ENCODE peak calls at places on chromosomes 4 and X, in nine cellular contexts. One of them, this sample, is unnamed.

GRCh38 chrX:116238866-116239265 is 68.3 kb downstream of the AGTR2 start:
- DNase-seq in EL: no peak
- DNase-seq in NCI-H2171 treated with DMSO at 0.1 percent for 48 hours: no peak
- DNase-seq in smooth muscle cell of the brain vasculature: no peak
- DNase-seq in NCI-H510A: no peak
- DNase-seq in stimulated activated CD4-positive, alpha-beta T cell treated with anti-CD3 and anti-CD28 coated beads, TNF-alpha, amount 100 ng/mL, for 4 hours: no peak
- DNase-seq in activated CD8-positive, alpha-beta T cell treated with anti-CD3 and anti-CD28 coated beads for 36 hours: no peak
- DNase-seq in NCI-H1417: no peak
- DNase-seq in GM10248: no peak
- DNase-seq in this sample: no peak

GRCh38 chr4:53478671-53479456 is 101.4 kb downstream of the FIP1L1 start:
- DNase-seq in GM10248: no peak
- DNase-seq in NCI-H1417: no peak
- DNase-seq in EL: peak
- DNase-seq in activated CD8-positive, alpha-beta T cell treated with anti-CD3 and anti-CD28 coated beads for 36 hours: no peak
- DNase-seq in smooth muscle cell of the brain vasculature: no peak
- DNase-seq in NCI-H510A: no peak
- DNase-seq in NCI-H2171 treated with DMSO at 0.1 percent for 48 hours: no peak
- DNase-seq in stimulated activated CD4-positive, alpha-beta T cell treated with anti-CD3 and anti-CD28 coated beads, TNF-alpha, amount 100 ng/mL, for 4 hours: no peak
- DNase-seq in this sample: peak

GRCh38 chrX:10158279-10158939 is 1.6 kb downstream of the CLCN4 start:
- DNase-seq in activated CD8-positive, alpha-beta T cell treated with anti-CD3 and anti-CD28 coated beads for 36 hours: peak
- DNase-seq in GM10248: peak
- DNase-seq in NCI-H510A: peak
- DNase-seq in EL: no peak
- DNase-seq in stimulated activated CD4-positive, alpha-beta T cell treated with anti-CD3 and anti-CD28 coated beads, TNF-alpha, amount 100 ng/mL, for 4 hours: no peak
- DNase-seq in smooth muscle cell of the brain vasculature: no peak
- DNase-seq in NCI-H1417: peak
- DNase-seq in NCI-H2171 treated with DMSO at 0.1 percent for 48 hours: peak
- DNase-seq in this sample: no peak

GRCh38 chr4:155510771-155511170 is 134.0 kb upstream of the MAP9 start:
- DNase-seq in activated CD8-positive, alpha-beta T cell treated with anti-CD3 and anti-CD28 coated beads for 36 hours: no peak
- DNase-seq in NCI-H2171 treated with DMSO at 0.1 percent for 48 hours: no peak
- DNase-seq in EL: no peak
- DNase-seq in NCI-H1417: no peak
- DNase-seq in NCI-H510A: no peak
- DNase-seq in smooth muscle cell of the brain vasculature: no peak
- DNase-seq in GM10248: no peak
- DNase-seq in stimulated activated CD4-positive, alpha-beta T cell treated with anti-CD3 and anti-CD28 coated beads, TNF-alpha, amount 100 ng/mL, for 4 hours: no peak
- DNase-seq in this sample: no peak

GRCh38 chrX:133380882-133381619 is 34.2 kb downstream of the GPC4 start:
- DNase-seq in NCI-H510A: no peak
- DNase-seq in NCI-H2171 treated with DMSO at 0.1 percent for 48 hours: no peak
- DNase-seq in NCI-H1417: no peak
- DNase-seq in stimulated activated CD4-positive, alpha-beta T cell treated with anti-CD3 and anti-CD28 coated beads, TNF-alpha, amount 100 ng/mL, for 4 hours: no peak
- DNase-seq in EL: no peak
- DNase-seq in activated CD8-positive, alpha-beta T cell treated with anti-CD3 and anti-CD28 coated beads for 36 hours: no peak
- DNase-seq in GM10248: no peak
- DNase-seq in smooth muscle cell of the brain vasculature: no peak
- DNase-seq in this sample: no peak

GRCh38 chrX:13373807-13374187 is 53.9 kb upstream of the ATXN3L start:
- DNase-seq in activated CD8-positive, alpha-beta T cell treated with anti-CD3 and anti-CD28 coated beads for 36 hours: no peak
- DNase-seq in NCI-H2171 treated with DMSO at 0.1 percent for 48 hours: no peak
- DNase-seq in stimulated activated CD4-positive, alpha-beta T cell treated with anti-CD3 and anti-CD28 coated beads, TNF-alpha, amount 100 ng/mL, for 4 hours: no peak
- DNase-seq in smooth muscle cell of the brain vasculature: no peak
- DNase-seq in EL: peak
- DNase-seq in NCI-H1417: no peak
- DNase-seq in NCI-H510A: no peak
- DNase-seq in GM10248: no peak
- DNase-seq in this sample: peak

GRCh38 chrX:129690435-129690834 is 35.7 kb upstream of the APLN start:
- DNase-seq in NCI-H2171 treated with DMSO at 0.1 percent for 48 hours: no peak
- DNase-seq in GM10248: no peak
- DNase-seq in EL: no peak
- DNase-seq in NCI-H1417: no peak
- DNase-seq in stimulated activated CD4-positive, alpha-beta T cell treated with anti-CD3 and anti-CD28 coated beads, TNF-alpha, amount 100 ng/mL, for 4 hours: no peak
- DNase-seq in NCI-H510A: no peak
- DNase-seq in activated CD8-positive, alpha-beta T cell treated with anti-CD3 and anti-CD28 coated beads for 36 hours: no peak
- DNase-seq in smooth muscle cell of the brain vasculature: no peak
- DNase-seq in this sample: peak

GRCh38 chrX:53317365-53318069 is 36.1 kb upstream of the IQSEC2 start:
- DNase-seq in NCI-H1417: peak
- DNase-seq in NCI-H510A: no peak
- DNase-seq in GM10248: peak
- DNase-seq in smooth muscle cell of the brain vasculature: no peak
- DNase-seq in EL: peak
- DNase-seq in stimulated activated CD4-positive, alpha-beta T cell treated with anti-CD3 and anti-CD28 coated beads, TNF-alpha, amount 100 ng/mL, for 4 hours: peak
- DNase-seq in activated CD8-positive, alpha-beta T cell treated with anti-CD3 and anti-CD28 coated beads for 36 hours: peak
- DNase-seq in NCI-H2171 treated with DMSO at 0.1 percent for 48 hours: peak
- DNase-seq in this sample: peak

GRCh38 chr4:147682755-147683154 is 1.2 kb downstream of the PRMT9 start:
- DNase-seq in EL: no peak
- DNase-seq in NCI-H510A: no peak
- DNase-seq in smooth muscle cell of the brain vasculature: no peak
- DNase-seq in stimulated activated CD4-positive, alpha-beta T cell treated with anti-CD3 and anti-CD28 coated beads, TNF-alpha, amount 100 ng/mL, for 4 hours: no peak
- DNase-seq in NCI-H1417: no peak
- DNase-seq in GM10248: no peak
- DNase-seq in NCI-H2171 treated with DMSO at 0.1 percent for 48 hours: no peak
- DNase-seq in activated CD8-positive, alpha-beta T cell treated with anti-CD3 and anti-CD28 coated beads for 36 hours: no peak
- DNase-seq in this sample: peak